ENCODE peak calls at places on chromosomes 2 and 18, in seven cellular contexts. C is CD8-positive, alpha-beta T cell; I is heart right ventricle; U is neuronal stem cell; Q is mammary epithelial cell; M is CD4-positive, CD25-positive, alpha-beta regulatory T cell; P is cardiac muscle cell. N is an unnamed sample.

GRCh38 chr18:79442508-79443221 is 46.9 kb downstream of the NFATC1 start:
- DNase-seq in C (no peak), I (no peak), U (no peak), Q (no peak), M (no peak), P (peak; percentile 76), N (no peak)

GRCh38 chr2:1641498-1641897 is 102.8 kb downstream of the PXDN start:
- DNase-seq in C (no peak), I (no peak), U (peak; percentile 64), Q (no peak), M (no peak), P (peak; percentile 33), N (no peak)

GRCh38 chr2:126988482-126988881 is 89.8 kb downstream of the TEX51 start:
- DNase-seq in C (no peak), I (no peak), U (no peak), Q (no peak), M (no peak), P (no peak), N (no peak)

GRCh38 chr2:189836644-189837043 is 52.4 kb downstream of the PMS1 start:
- DNase-seq in C (no peak), I (no peak), U (no peak), Q (no peak), M (no peak), P (peak; percentile 62), N (no peak)

GRCh38 chr2:134207589-134208209 is 46.2 kb upstream of the MGAT5 start:
- DNase-seq in C (peak; percentile 43), I (peak; percentile 60), U (no peak), Q (peak; percentile 43), M (peak; percentile 33), P (peak; percentile 46), N (no peak)

GRCh38 chr2:101036562-101036961 is 34.5 kb downstream of the RPL31 start:
- DNase-seq in C (no peak), I (no peak), U (no peak), Q (peak; percentile 8), M (no peak), P (peak; percentile 54), N (no peak)

GRCh38 chr18:35158728-35159443 is 81.9 kb upstream of the ZNF397 start:
- DNase-seq in C (no peak), I (no peak), U (no peak), Q (no peak), M (no peak), P (no peak), N (no peak)

GRCh38 chr2:7567646-7568045 is 650.4 kb downstream of the RNF144A start:
- DNase-seq in C (peak; percentile 48), I (no peak), U (no peak), Q (no peak), M (no peak), P (no peak), N (no peak)

GRCh38 chr2:75621228-75621627 is 25.4 kb upstream of the MRPL19 start:
- DNase-seq in C (no peak), I (no peak), U (no peak), Q (no peak), M (no peak), P (no peak), N (no peak)

GRCh38 chr18:58761241-58761969 is 90.1 kb downstream of the MALT1 start:
- DNase-seq in C (no peak), I (peak; percentile 39), U (no peak), Q (no peak), M (no peak), P (no peak), N (no peak)

GRCh38 chr18:7870855-7871254 is 303.7 kb downstream of the PTPRM start:
- DNase-seq in C (no peak), I (no peak), U (no peak), Q (peak; percentile 22), M (no peak), P (peak; percentile 61), N (no peak)

GRCh38 chr18:5237083-5237722 is 40.1 kb upstream of the AKAIN1 start:
- DNase-seq in C (no peak), I (peak; percentile 4), U (peak; percentile 1), Q (no peak), M (peak; percentile 1), P (peak; percentile 14), N (no peak)

GRCh38 chr18:79962311-79962710 is 2.1 kb upstream of the HSBP1L1 start:
- DNase-seq in C (no peak), I (no peak), U (no peak), Q (peak; percentile 79), M (no peak), P (peak; percentile 27), N (no peak)

GRCh38 chr2:86223098-86223681 is 23.9 kb downstream of the MRPL35 start:
- DNase-seq in C (no peak), I (peak; percentile 73), U (no peak), Q (no peak), M (no peak), P (peak; percentile 72), N (no peak)

GRCh38 chr2:218781691-218782528 is at the start of gene CYP27A1:
- DNase-seq in C (no peak), I (peak; percentile 46), U (peak; percentile 24), Q (no peak), M (no peak), P (peak; percentile 49), N (no peak)

GRCh38 chr18:66872277-66872676 is 268.4 kb upstream of the CDH19 start:
- DNase-seq in C (no peak), I (no peak), U (no peak), Q (peak; percentile 4), M (no peak), P (peak; percentile 41), N (no peak)

GRCh38 chr18:75067996-75068645 is 140.8 kb downstream of the PTGR3 start:
- DNase-seq in C (no peak), I (no peak), U (no peak), Q (no peak), M (no peak), P (no peak), N (no peak)

GRCh38 chr2:25743132-25743830 is 69.9 kb upstream of the DTNB start:
- DNase-seq in C (no peak), I (no peak), U (no peak), Q (no peak), M (no peak), P (no peak), N (no peak)

GRCh38 chr2:238100049-238100820 is at the start of gene ESPNL:
- DNase-seq in C (no peak), I (no peak), U (no peak), Q (no peak), M (no peak), P (no peak), N (no peak)

GRCh38 chr2:241122376-241123002 is 20.4 kb upstream of the MTERF4 start:
- DNase-seq in C (no peak), I (no peak), U (no peak), Q (no peak), M (no peak), P (no peak), N (no peak)
- H3K4me3 ChIP-seq in C (no peak overlapping the region), I (no peak overlapping the region), U (no peak overlapping the region), Q (no peak overlapping the region), M (no peak overlapping the region), P (no peak overlapping the region), N (no peak overlapping the region)

DNA sequence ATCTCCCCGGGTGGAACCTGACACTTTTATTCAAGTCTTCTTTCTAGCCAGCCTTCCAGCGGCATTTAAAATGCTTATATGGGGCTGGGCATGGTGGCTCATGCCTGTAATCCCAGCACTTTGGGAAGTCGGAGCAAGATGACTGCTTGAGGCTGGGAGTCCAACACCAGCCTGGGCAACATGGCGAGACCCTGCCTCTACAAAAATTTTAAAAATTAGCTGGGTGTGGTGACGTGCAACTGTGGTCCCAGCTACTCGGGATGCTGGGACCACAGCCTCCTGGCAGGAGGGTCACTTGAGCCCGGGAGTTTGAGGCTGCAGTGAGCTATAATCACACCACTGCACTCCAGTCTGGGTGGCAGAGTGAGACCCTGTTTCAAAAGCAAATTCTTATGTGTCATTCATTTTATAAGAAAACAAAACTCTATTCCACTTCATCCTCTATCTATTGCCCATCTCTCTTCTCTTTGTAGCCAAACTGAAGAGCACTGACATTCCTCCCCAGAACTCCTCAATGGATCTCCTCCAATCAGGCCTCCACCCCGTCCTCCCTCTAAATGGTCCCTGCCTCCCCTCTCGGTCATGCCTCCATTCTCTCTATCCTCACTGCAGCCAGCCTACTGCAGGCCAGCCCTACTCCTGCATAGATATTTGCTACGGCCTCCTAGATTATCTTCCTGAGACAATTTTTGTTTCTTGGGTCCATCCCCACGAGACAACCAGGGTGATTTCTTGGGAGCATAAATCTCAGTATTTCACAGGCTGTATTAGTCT is 18.0 kb upstream of the RHOB start:
- DNase-seq in C (no peak), I (no peak), U (no peak), Q (no peak), M (no peak), P (no peak), N (no peak)
- H3K4me3 ChIP-seq in C (no peak overlapping the region), I (no peak overlapping the region), U (no peak overlapping the region), Q (no peak overlapping the region), M (no peak overlapping the region), P (no peak overlapping the region), N (no peak overlapping the region)

DNA sequence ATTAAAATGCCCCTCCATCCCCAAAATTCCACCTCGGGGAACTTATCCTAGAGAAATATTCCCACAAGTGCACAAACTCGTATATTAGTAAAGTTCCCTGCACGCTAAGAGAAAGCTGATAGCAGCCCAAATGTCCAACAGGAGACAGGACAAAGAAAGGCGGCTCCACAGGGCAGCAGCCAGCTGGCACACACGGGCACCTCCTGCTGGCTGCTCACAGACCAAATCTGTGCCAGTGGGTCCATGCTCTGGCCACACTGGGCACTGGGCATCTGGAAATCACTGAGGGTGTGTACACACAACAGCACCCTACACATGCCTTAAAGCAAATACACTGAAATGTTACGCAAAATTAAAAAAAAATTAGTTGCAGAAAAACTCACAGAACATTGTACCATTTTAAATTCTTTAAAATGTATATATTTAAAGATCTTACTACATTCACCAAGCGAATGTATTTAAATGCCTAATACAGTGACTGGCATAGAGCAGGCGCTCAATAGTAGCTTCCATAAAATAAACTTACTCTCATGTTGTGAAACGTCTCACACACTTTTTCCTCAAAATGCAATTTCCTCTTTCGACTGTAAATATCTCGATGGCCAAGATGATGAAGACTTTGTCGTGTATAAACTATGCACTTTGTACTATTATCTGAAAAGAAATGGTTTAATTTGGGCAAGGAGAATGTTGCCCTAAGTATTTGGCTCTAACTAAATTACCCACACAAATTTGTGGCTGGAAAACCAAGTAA is 19.4 kb downstream of the ZNF516 start:
- DNase-seq in C (no peak), I (no peak), U (no peak), Q (no peak), M (no peak), P (no peak), N (no peak)
- H3K4me3 ChIP-seq in C (no peak overlapping the region), I (no peak overlapping the region), U (no peak overlapping the region), Q (no peak overlapping the region), M (no peak overlapping the region), P (no peak overlapping the region), N (no peak overlapping the region)

DNA sequence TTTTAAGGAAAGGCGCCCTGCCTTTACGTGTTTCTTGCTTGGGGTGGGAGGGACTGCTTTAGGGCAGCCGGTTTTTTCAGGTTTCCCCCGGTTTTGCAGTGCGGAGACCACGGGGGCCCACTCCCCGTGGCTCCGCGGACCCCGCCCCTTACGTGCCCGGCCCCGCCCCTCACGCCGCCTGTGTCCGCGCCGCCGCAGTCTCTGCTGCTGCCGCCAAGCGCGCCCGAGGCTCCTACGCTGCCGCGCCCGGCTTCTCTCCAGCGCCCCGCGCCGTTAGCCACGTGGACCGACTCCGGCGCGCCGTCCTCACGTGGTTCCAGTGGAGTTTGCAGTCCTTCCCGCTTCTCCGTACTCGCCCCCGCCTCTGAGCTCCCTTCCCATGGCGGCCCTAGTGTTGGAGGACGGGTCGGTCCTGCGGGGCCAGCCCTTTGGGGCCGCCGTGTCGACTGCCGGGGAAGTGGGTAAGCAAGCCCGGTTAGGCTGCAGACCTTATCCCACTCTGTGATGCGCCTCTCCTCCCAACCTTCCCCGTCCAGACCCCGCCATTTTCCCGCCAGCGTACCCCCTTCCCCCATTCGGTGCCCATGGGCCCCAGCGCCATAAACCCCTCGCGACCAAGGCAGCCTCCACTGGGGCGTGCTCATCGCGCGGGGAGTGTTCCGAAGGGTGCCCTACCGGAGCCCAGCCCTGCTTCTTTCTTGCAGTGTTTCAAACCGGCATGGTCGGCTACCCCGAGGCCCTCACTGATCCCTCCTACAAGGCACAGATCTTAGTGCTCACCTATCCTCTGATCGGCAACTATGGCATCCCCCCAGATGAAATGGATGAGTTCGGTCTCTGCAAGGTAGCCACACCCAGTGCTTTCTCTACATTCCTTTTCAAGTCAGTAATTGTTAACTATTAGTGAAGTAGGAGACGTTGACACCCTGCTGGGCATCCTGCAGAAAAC is at the start of gene CAD:
- DNase-seq in C (peak; percentile 79), I (peak; percentile 80), U (peak; percentile 83), Q (peak; percentile 76), M (peak; percentile 80), P (peak; percentile 89), N (no peak)
- H3K4me3 ChIP-seq in C (peak within 1 kb of the TSS; percentile 84), I (peak within 1 kb of the TSS; percentile 62), U (peak within 1 kb of the TSS; percentile 90), Q (peak within 1 kb of the TSS; percentile 72), M (peak within 1 kb of the TSS; percentile 79), P (peak within 1 kb of the TSS; percentile 42), N (peak within 1 kb of the TSS; percentile 50)

N was measured in esophagus squamous epithelium.